ENCODE peak calls at places on chromosomes 11 and 22, in ten cellular contexts. G, Q, H, K, C, T, B, R, A and V are unnamed samples.
A peak's percentile ranks its signal among the peaks of the same experiment; 100 is the strongest.

GRCh38 chr11:129946965-129947364 is 51.6 kb upstream of the NFRKB start:
- DNase-seq in G (no peak), Q (no peak), H (no peak), K (no peak), C (no peak), T (no peak), B (no peak), R (no peak), A (no peak), V (no peak)

GRCh38 chr11:112901904-112902303 is 59.3 kb upstream of the NCAM1 start:
- DNase-seq in G (no peak), Q (no peak), H (no peak), K (no peak), C (no peak), T (no peak), B (no peak), R (no peak), A (no peak), V (no peak)

GRCh38 chr11:132058211-132058772 is 687.9 kb downstream of the NTM start:
- DNase-seq in G (peak; percentile 41), Q (no peak), H (peak; percentile 70), K (no peak), C (peak; percentile 23), T (peak; percentile 70), B (no peak), R (no peak), A (peak; percentile 70), V (peak; percentile 39)

GRCh38 chr11:73147771-73148681 is 5.9 kb upstream of the FCHSD2 start:
- DNase-seq in G (no peak), Q (no peak), H (no peak), K (no peak), C (peak; percentile 25), T (peak; percentile 60), B (peak; percentile 70), R (no peak), A (no peak), V (no peak)

GRCh38 chr11:68756171-68756766 is 4.9 kb upstream of the TESMIN start:
- DNase-seq in G (peak; percentile 17), Q (no peak), H (peak; percentile 9), K (no peak), C (no peak), T (no peak), B (no peak), R (no peak), A (no peak), V (peak; percentile 44)

GRCh38 chr11:45869551-45869950 is 15.9 kb upstream of the MAPK8IP1 start:
- DNase-seq in G (no peak), Q (no peak), H (no peak), K (no peak), C (no peak), T (no peak), B (no peak), R (no peak), A (no peak), V (no peak)

GRCh38 chr11:125226701-125227100 is 62.1 kb downstream of the PKNOX2 start:
- DNase-seq in G (no peak), Q (no peak), H (no peak), K (no peak), C (no peak), T (no peak), B (peak; percentile 59), R (no peak), A (no peak), V (no peak)

GRCh38 chr11:34798985-34799384 is 117.2 kb downstream of the APIP start:
- DNase-seq in G (no peak), Q (no peak), H (no peak), K (no peak), C (no peak), T (no peak), B (no peak), R (no peak), A (no peak), V (no peak)

GRCh38 chr22:44627521-44628139 is 74.4 kb upstream of the PRR5 start:
- DNase-seq in G (no peak), Q (no peak), H (no peak), K (no peak), C (no peak), T (peak; percentile 34), B (no peak), R (no peak), A (peak; percentile 79), V (no peak)

GRCh38 chr22:22030493-22031182 is 48.1 kb upstream of the TOP3B start:
- DNase-seq in G (peak; percentile 21), Q (no peak), H (no peak), K (peak; percentile 20), C (no peak), T (no peak), B (peak; percentile 42), R (no peak), A (no peak), V (no peak)

GRCh38 chr22:37485714-37486223 is 415 bp downstream of the MFNG start:
- DNase-seq in G (no peak), Q (no peak), H (no peak), K (peak; percentile 35), C (no peak), T (no peak), B (no peak), R (no peak), A (no peak), V (no peak)

GRCh38 chr11:394034-394857 is at the start of gene PKP3:
- DNase-seq in G (peak; percentile 85), Q (no peak), H (peak; percentile 76), K (peak; percentile 51), C (no peak), T (no peak), B (no peak), R (no peak), A (peak; percentile 91), V (peak; percentile 81)

GRCh38 chr11:13135385-13136271 is 126.5 kb downstream of the RASSF10 start:
- DNase-seq in G (peak; percentile 86), Q (no peak), H (peak; percentile 88), K (peak; percentile 41), C (peak; percentile 71), T (no peak), B (no peak), R (no peak), A (peak; percentile 44), V (peak; percentile 32)

GRCh38 chr11:62603072-62603408 is 1.4 kb upstream of the MTA2 start:
- DNase-seq in G (no peak), Q (no peak), H (no peak), K (no peak), C (no peak), T (no peak), B (peak; percentile 53), R (no peak), A (no peak), V (no peak)

GRCh38 chr11:6771926-6772898 is at the start of gene OR2AG2:
- DNase-seq in G (no peak), Q (no peak), H (no peak), K (no peak), C (no peak), T (peak; percentile 53), B (no peak), R (no peak), A (no peak), V (no peak)

GRCh38 chr11:79276900-79277299 is 163.9 kb downstream of the TENM4 start:
- DNase-seq in G (no peak), Q (no peak), H (no peak), K (no peak), C (no peak), T (no peak), B (no peak), R (no peak), A (no peak), V (no peak)

GRCh38 chr11:70322653-70323052 is 52.2 kb downstream of the PPFIA1 start:
- DNase-seq in G (no peak), Q (no peak), H (no peak), K (no peak), C (no peak), T (no peak), B (no peak), R (no peak), A (no peak), V (no peak)

GRCh38 chr11:469684-470667 is 19.9 kb downstream of the PTDSS2 start:
- DNase-seq in G (peak; percentile 70), Q (no peak), H (peak; percentile 56), K (peak; percentile 89), C (peak; percentile 73), T (peak; percentile 88), B (peak; percentile 63), R (no peak), A (no peak), V (peak; percentile 93)

GRCh38 chr11:12088531-12088930 is 21.9 kb upstream of the MICAL2 start:
- DNase-seq in G (no peak), Q (no peak), H (no peak), K (no peak), C (no peak), T (no peak), B (no peak), R (no peak), A (no peak), V (no peak)

GRCh38 chr11:130600139-130600538 is 151.7 kb downstream of the ADAMTS15 start:
- DNase-seq in G (no peak), Q (no peak), H (no peak), K (no peak), C (no peak), T (no peak), B (no peak), R (no peak), A (no peak), V (peak; percentile 13)

GRCh38 chr11:61023086-61024035 is 51.9 kb downstream of the CD6 start:
- DNase-seq in G (no peak), Q (peak; percentile 44), H (no peak), K (no peak), C (no peak), T (no peak), B (no peak), R (no peak), A (no peak), V (no peak)

GRCh38 chr11:11170352-11171084 is 182.5 kb downstream of the CSNK2A3 start:
- DNase-seq in G (no peak), Q (no peak), H (no peak), K (no peak), C (no peak), T (no peak), B (no peak), R (no peak), A (no peak), V (no peak)

GRCh38 chr11:44236261-44236660 is 73.7 kb downstream of the ALX4 start:
- DNase-seq in G (no peak), Q (no peak), H (no peak), K (no peak), C (no peak), T (no peak), B (no peak), R (no peak), A (no peak), V (no peak)

GRCh38 chr22:24146791-24147353 is 34.4 kb upstream of the SUSD2 start:
- DNase-seq in G (peak; percentile 81), Q (no peak), H (peak; percentile 82), K (peak; percentile 20), C (peak; percentile 9), T (peak; percentile 74), B (no peak), R (no peak), A (no peak), V (peak; percentile 65)

GRCh38 chr11:2268911-2269600 is 1.3 kb downstream of the ASCL2 start:
- DNase-seq in G (no peak), Q (no peak), H (no peak), K (no peak), C (no peak), T (peak; percentile 81), B (peak; percentile 55), R (peak; percentile 54), A (no peak), V (peak; percentile 45)

GRCh38 chr11:14860511-14860910 is 31.5 kb downstream of the CYP2R1 start:
- DNase-seq in G (no peak), Q (no peak), H (no peak), K (no peak), C (no peak), T (no peak), B (no peak), R (no peak), A (no peak), V (no peak)